ENCODE peak calls at places on chromosomes 4 and X, in eight cellular contexts. One of them, this sample, is unnamed.

GRCh38 chrX:24153175-24153795 is 3.8 kb downstream of the ZFX start:
- DNase-seq in fibroblast of mammary gland: peak
- DNase-seq in OCI-LY7: peak
- DNase-seq in GM23338: peak
- DNase-seq in dorsolateral prefrontal cortex: no peak
- DNase-seq in endothelial cell: no peak
- DNase-seq in WTC11: peak
- DNase-seq in IMR-90: no peak
- DNase-seq in this sample: no peak

GRCh38 chrX:15242899-15243555 is 26.9 kb downstream of the ASB9 start:
- DNase-seq in dorsolateral prefrontal cortex: no peak
- DNase-seq in GM23338: peak
- DNase-seq in WTC11: no peak
- DNase-seq in OCI-LY7: peak
- DNase-seq in endothelial cell: peak
- DNase-seq in IMR-90: peak
- DNase-seq in fibroblast of mammary gland: peak
- DNase-seq in this sample: peak

GRCh38 chrX:18291006-18291545 is 63.4 kb downstream of the SCML2 start:
- DNase-seq in WTC11: no peak
- DNase-seq in dorsolateral prefrontal cortex: no peak
- DNase-seq in OCI-LY7: no peak
- DNase-seq in GM23338: no peak
- DNase-seq in endothelial cell: no peak
- DNase-seq in fibroblast of mammary gland: peak
- DNase-seq in IMR-90: peak
- DNase-seq in this sample: no peak

GRCh38 chr4:87120411-87121162 is 99.8 kb downstream of the KLHL8 start:
- DNase-seq in WTC11: no peak
- DNase-seq in endothelial cell: no peak
- DNase-seq in dorsolateral prefrontal cortex: peak
- DNase-seq in OCI-LY7: no peak
- DNase-seq in GM23338: no peak
- DNase-seq in IMR-90: peak
- DNase-seq in fibroblast of mammary gland: peak
- DNase-seq in this sample: no peak

GRCh38 chr4:186717556-186717955 is 6.1 kb downstream of the FAT1 start:
- DNase-seq in WTC11: no peak
- DNase-seq in GM23338: no peak
- DNase-seq in OCI-LY7: no peak
- DNase-seq in dorsolateral prefrontal cortex: no peak
- DNase-seq in endothelial cell: no peak
- DNase-seq in IMR-90: no peak
- DNase-seq in fibroblast of mammary gland: no peak
- DNase-seq in this sample: no peak

GRCh38 chr4:185840953-185841352 is 29.0 kb upstream of the SORBS2 start:
- DNase-seq in GM23338: no peak
- DNase-seq in fibroblast of mammary gland: peak
- DNase-seq in IMR-90: no peak
- DNase-seq in OCI-LY7: no peak
- DNase-seq in endothelial cell: no peak
- DNase-seq in WTC11: no peak
- DNase-seq in dorsolateral prefrontal cortex: no peak
- DNase-seq in this sample: no peak

GRCh38 chrX:65196758-65197371 is 220.6 kb upstream of the ZC4H2 start:
- DNase-seq in endothelial cell: peak
- DNase-seq in IMR-90: no peak
- DNase-seq in dorsolateral prefrontal cortex: peak
- DNase-seq in fibroblast of mammary gland: no peak
- DNase-seq in OCI-LY7: peak
- DNase-seq in GM23338: peak
- DNase-seq in WTC11: peak
- DNase-seq in this sample: no peak

GRCh38 chr4:17770845-17771244 is 10.6 kb downstream of the FAM184B start:
- DNase-seq in fibroblast of mammary gland: no peak
- DNase-seq in WTC11: no peak
- DNase-seq in endothelial cell: no peak
- DNase-seq in dorsolateral prefrontal cortex: no peak
- DNase-seq in GM23338: no peak
- DNase-seq in IMR-90: no peak
- DNase-seq in OCI-LY7: no peak
- DNase-seq in this sample: no peak

GRCh38 chr4:176755624-176756023 is 37.1 kb downstream of the VEGFC start:
- DNase-seq in OCI-LY7: no peak
- DNase-seq in fibroblast of mammary gland: peak
- DNase-seq in WTC11: no peak
- DNase-seq in endothelial cell: no peak
- DNase-seq in GM23338: no peak
- DNase-seq in IMR-90: peak
- DNase-seq in dorsolateral prefrontal cortex: no peak
- DNase-seq in this sample: no peak

GRCh38 chr4:16083217-16084191 is at the start of gene PROM1:
- DNase-seq in dorsolateral prefrontal cortex: no peak
- DNase-seq in WTC11: peak
- DNase-seq in endothelial cell: peak
- DNase-seq in IMR-90: no peak
- DNase-seq in GM23338: peak
- DNase-seq in OCI-LY7: no peak
- DNase-seq in fibroblast of mammary gland: no peak
- DNase-seq in this sample: peak

GRCh38 chr4:150230556-150230955 is 152.3 kb downstream of the DCLK2 start:
- DNase-seq in IMR-90: no peak
- DNase-seq in endothelial cell: no peak
- DNase-seq in WTC11: no peak
- DNase-seq in GM23338: no peak
- DNase-seq in OCI-LY7: no peak
- DNase-seq in fibroblast of mammary gland: no peak
- DNase-seq in dorsolateral prefrontal cortex: no peak
- DNase-seq in this sample: no peak

GRCh38 chr4:106893903-106894302 is 142.2 kb downstream of the DKK2 start:
- DNase-seq in IMR-90: no peak
- DNase-seq in GM23338: no peak
- DNase-seq in dorsolateral prefrontal cortex: no peak
- DNase-seq in fibroblast of mammary gland: no peak
- DNase-seq in endothelial cell: no peak
- DNase-seq in OCI-LY7: no peak
- DNase-seq in WTC11: no peak
- DNase-seq in this sample: no peak

GRCh38 chrX:118255921-118256320 is 90.0 kb upstream of the WDR44 start:
- DNase-seq in IMR-90: no peak
- DNase-seq in OCI-LY7: no peak
- DNase-seq in dorsolateral prefrontal cortex: no peak
- DNase-seq in GM23338: no peak
- DNase-seq in endothelial cell: no peak
- DNase-seq in fibroblast of mammary gland: no peak
- DNase-seq in WTC11: no peak
- DNase-seq in this sample: no peak

GRCh38 chrX:50813843-50814661 is at the start of gene SHROOM4:
- DNase-seq in IMR-90: peak
- DNase-seq in OCI-LY7: no peak
- DNase-seq in fibroblast of mammary gland: peak
- DNase-seq in WTC11: peak
- DNase-seq in dorsolateral prefrontal cortex: peak
- DNase-seq in GM23338: peak
- DNase-seq in endothelial cell: peak
- DNase-seq in this sample: no peak

GRCh38 chr4:163251204-163251603 is 81.2 kb downstream of the NPY1R start:
- DNase-seq in OCI-LY7: no peak
- DNase-seq in WTC11: no peak
- DNase-seq in dorsolateral prefrontal cortex: no peak
- DNase-seq in fibroblast of mammary gland: no peak
- DNase-seq in IMR-90: no peak
- DNase-seq in endothelial cell: no peak
- DNase-seq in GM23338: peak
- DNase-seq in this sample: no peak

GRCh38 chr4:136687118-136687517 is 845.2 kb downstream of the PCDH18 start:
- DNase-seq in dorsolateral prefrontal cortex: no peak
- DNase-seq in fibroblast of mammary gland: no peak
- DNase-seq in endothelial cell: no peak
- DNase-seq in GM23338: peak
- DNase-seq in WTC11: peak
- DNase-seq in IMR-90: no peak
- DNase-seq in OCI-LY7: no peak
- DNase-seq in this sample: no peak

GRCh38 chr4:183659029-183659870 is at the start of the genes RWDD4 and TRAPPC11:
- DNase-seq in endothelial cell: peak
- DNase-seq in IMR-90: peak
- DNase-seq in OCI-LY7: peak
- DNase-seq in GM23338: peak
- DNase-seq in WTC11: peak
- DNase-seq in fibroblast of mammary gland: peak
- DNase-seq in dorsolateral prefrontal cortex: peak
- DNase-seq in this sample: peak
- TF ChIP-seq CTCF in endothelial cell: peak
- TF ChIP-seq CTCF in IMR-90: peak
- TF ChIP-seq CTCF in OCI-LY7: no peak
- TF ChIP-seq CTCF in GM23338: no peak
- TF ChIP-seq CTCF in WTC11: no peak
- TF ChIP-seq CTCF in fibroblast of mammary gland: no peak
- TF ChIP-seq CTCF in dorsolateral prefrontal cortex: no peak
- TF ChIP-seq CTCF in this sample: no peak

DNA sequence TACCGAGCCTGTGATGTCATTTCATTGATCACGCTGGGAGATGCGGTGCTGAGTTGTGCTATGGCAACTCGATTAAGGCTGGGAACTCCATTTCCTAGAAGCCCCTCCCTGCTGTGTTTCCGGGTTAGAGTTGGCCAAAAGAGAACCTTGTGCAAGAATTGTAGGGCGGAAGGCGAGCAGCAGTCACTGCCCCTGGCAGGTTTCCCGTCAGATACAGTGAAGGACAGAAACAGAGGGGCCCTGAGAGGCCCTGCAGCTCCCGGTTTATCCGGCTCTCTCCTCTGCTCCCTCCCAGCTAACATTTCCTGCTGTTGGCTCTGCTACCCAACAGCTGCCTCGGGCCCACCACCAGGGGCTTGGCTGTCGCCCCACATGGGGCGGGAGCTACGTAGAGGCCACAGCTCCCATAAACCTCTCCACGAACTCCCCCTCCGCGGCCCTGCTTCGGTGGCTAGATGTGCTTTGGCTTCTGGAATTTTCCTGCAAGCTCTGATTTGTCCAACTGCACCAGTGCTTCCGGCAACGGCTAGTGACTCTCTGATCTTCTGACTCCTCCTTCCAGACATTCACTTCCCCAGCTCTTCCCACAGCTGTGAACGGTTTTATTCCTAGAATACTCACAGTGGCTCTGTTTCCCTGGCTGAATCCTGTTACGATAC is 74.9 kb upstream of the USP9X start:
- DNase-seq in OCI-LY7: no peak
- DNase-seq in WTC11: peak
- DNase-seq in dorsolateral prefrontal cortex: peak
- DNase-seq in IMR-90: peak
- DNase-seq in fibroblast of mammary gland: peak
- DNase-seq in endothelial cell: peak
- DNase-seq in GM23338: peak
- DNase-seq in this sample: no peak
- TF ChIP-seq CTCF in OCI-LY7: no peak
- TF ChIP-seq CTCF in WTC11: no peak
- TF ChIP-seq CTCF in dorsolateral prefrontal cortex: no peak
- TF ChIP-seq CTCF in IMR-90: peak
- TF ChIP-seq CTCF in fibroblast of mammary gland: no peak
- TF ChIP-seq CTCF in endothelial cell: no peak
- TF ChIP-seq CTCF in GM23338: peak
- TF ChIP-seq CTCF in this sample: no peak

GRCh38 chrX:138771042-138771441 is 59.5 kb upstream of the FGF13 start:
- DNase-seq in IMR-90: no peak
- DNase-seq in WTC11: no peak
- DNase-seq in endothelial cell: no peak
- DNase-seq in fibroblast of mammary gland: peak
- DNase-seq in dorsolateral prefrontal cortex: no peak
- DNase-seq in GM23338: no peak
- DNase-seq in OCI-LY7: no peak
- DNase-seq in this sample: no peak

GRCh38 chrX:138769918-138770317 is 58.4 kb upstream of the FGF13 start:
- DNase-seq in IMR-90: no peak
- DNase-seq in WTC11: no peak
- DNase-seq in endothelial cell: no peak
- DNase-seq in OCI-LY7: no peak
- DNase-seq in fibroblast of mammary gland: no peak
- DNase-seq in dorsolateral prefrontal cortex: no peak
- DNase-seq in GM23338: no peak
- DNase-seq in this sample: no peak

GRCh38 chrX:138777230-138777629 is 65.7 kb upstream of the FGF13 start:
- DNase-seq in OCI-LY7: no peak
- DNase-seq in GM23338: peak
- DNase-seq in endothelial cell: no peak
- DNase-seq in WTC11: no peak
- DNase-seq in dorsolateral prefrontal cortex: no peak
- DNase-seq in IMR-90: no peak
- DNase-seq in fibroblast of mammary gland: no peak
- DNase-seq in this sample: no peak

GRCh38 chrX:138775501-138775900 is 64.0 kb upstream of the FGF13 start:
- DNase-seq in endothelial cell: no peak
- DNase-seq in fibroblast of mammary gland: peak
- DNase-seq in GM23338: peak
- DNase-seq in WTC11: no peak
- DNase-seq in IMR-90: peak
- DNase-seq in dorsolateral prefrontal cortex: no peak
- DNase-seq in OCI-LY7: peak
- DNase-seq in this sample: peak
- TF ChIP-seq CTCF in endothelial cell: peak
- TF ChIP-seq CTCF in fibroblast of mammary gland: peak
- TF ChIP-seq CTCF in GM23338: peak
- TF ChIP-seq CTCF in WTC11: no peak
- TF ChIP-seq CTCF in IMR-90: peak
- TF ChIP-seq CTCF in dorsolateral prefrontal cortex: peak
- TF ChIP-seq CTCF in OCI-LY7: peak
- TF ChIP-seq CTCF in this sample: peak

GRCh38 chr4:168864831-168865541 is 145.1 kb downstream of the CBR4 start:
- DNase-seq in OCI-LY7: no peak
- DNase-seq in fibroblast of mammary gland: peak
- DNase-seq in dorsolateral prefrontal cortex: no peak
- DNase-seq in GM23338: peak
- DNase-seq in IMR-90: peak
- DNase-seq in WTC11: peak
- DNase-seq in endothelial cell: no peak
- DNase-seq in this sample: no peak
- TF ChIP-seq CTCF in OCI-LY7: peak
- TF ChIP-seq CTCF in fibroblast of mammary gland: peak
- TF ChIP-seq CTCF in dorsolateral prefrontal cortex: no peak
- TF ChIP-seq CTCF in GM23338: peak
- TF ChIP-seq CTCF in IMR-90: peak
- TF ChIP-seq CTCF in WTC11: no peak
- TF ChIP-seq CTCF in endothelial cell: no peak
- TF ChIP-seq CTCF in this sample: no peak